ENCODE peak calls at places on chromosomes 3 and 15, in four cellular contexts. G is transverse colon, V is endothelial cell, T is Kasumi-1. R is an unnamed sample.

GRCh38 chr15:37885651-37886050 is 48.8 kb upstream of the TMCO5A start:
- DNase-seq in G (no peak), V (no peak), T (no peak), R (no peak)

GRCh38 chr15:31901501-31901900 is 128.8 kb upstream of the CHRNA7 start:
- DNase-seq in G (no peak), V (no peak), T (no peak), R (no peak)

GRCh38 chr3:141384157-141384556 is 15.9 kb downstream of the ZBTB38 start:
- DNase-seq in G (no peak), V (no peak), T (no peak), R (no peak)

GRCh38 chr3:63278171-63278999 is at the start of gene SYNPR:
- DNase-seq in G (no peak), V (no peak), T (no peak), R (no peak)

GRCh38 chr3:9183811-9184463 is 65.5 kb downstream of the SRGAP3 start:
- DNase-seq in G (no peak), V (no peak), T (no peak), R (no peak)

GRCh38 chr3:2166552-2166951 is 67.9 kb downstream of the CNTN4 start:
- DNase-seq in G (no peak), V (no peak), T (peak), R (no peak)

GRCh38 chr3:149271669-149272068 is 50.0 kb upstream of the CP start:
- DNase-seq in G (no peak), V (no peak), T (no peak), R (no peak)

GRCh38 chr15:70867911-70868467 is 14.0 kb upstream of the LARP6 start:
- DNase-seq in G (no peak), V (no peak), T (no peak), R (no peak)

GRCh38 chr15:101533371-101534140 is 44.0 kb upstream of the PCSK6 start:
- DNase-seq in G (no peak), V (no peak), T (no peak), R (no peak)

GRCh38 chr15:70907784-70908471 is 15.3 kb downstream of the LRRC49 start:
- DNase-seq in G (no peak), V (no peak), T (no peak), R (no peak)

GRCh38 chr3:173553635-173554280 is 156.2 kb downstream of the NLGN1 start:
- DNase-seq in G (no peak), V (peak), T (peak), R (peak)

GRCh38 chr3:134194247-134194646 is 56.4 kb downstream of the RYK start:
- DNase-seq in G (no peak), V (no peak), T (no peak), R (no peak)